ENCODE peak calls at places on chromosomes 6 and 20, in seven cellular contexts. X, J, U, F, M, D and G are unnamed samples.

GRCh38 chr6:148414836-148415235 is 72.2 kb downstream of the SASH1 start:
- DNase-seq in X (no peak), J (peak), U (no peak), F (peak), M (no peak), D (no peak), G (no peak)

GRCh38 chr6:147970970-147971369 is 371.7 kb upstream of the SASH1 start:
- DNase-seq in X (peak), J (peak), U (no peak), F (no peak), M (no peak), D (no peak), G (no peak)

GRCh38 chr20:31712564-31713311 is 9.9 kb downstream of the BCL2L1 start:
- DNase-seq in X (peak), J (peak), U (no peak), F (peak), M (no peak), D (peak), G (no peak)

GRCh38 chr6:136831873-136832562 is 9.6 kb downstream of the PEX7 start:
- DNase-seq in X (no peak), J (no peak), U (no peak), F (no peak), M (no peak), D (no peak), G (no peak)

GRCh38 chr6:55913213-55914195 is 38.1 kb upstream of the BMP5 start:
- DNase-seq in X (peak), J (peak), U (no peak), F (peak), M (no peak), D (no peak), G (no peak)

GRCh38 chr20:21640556-21640955 is 64.9 kb upstream of the PAX1 start:
- DNase-seq in X (peak), J (no peak), U (no peak), F (no peak), M (no peak), D (no peak), G (peak)

GRCh38 chr6:120498711-120499110 is 835.6 kb downstream of the TBC1D32 start:
- DNase-seq in X (peak), J (no peak), U (no peak), F (no peak), M (no peak), D (no peak), G (no peak)

GRCh38 chr6:105609375-105609991 is 206.6 kb upstream of the PREP start:
- DNase-seq in X (no peak), J (peak), U (no peak), F (no peak), M (no peak), D (no peak), G (no peak)

GRCh38 chr6:109241199-109241598 is 141.1 kb downstream of the CD164 start:
- DNase-seq in X (no peak), J (peak), U (no peak), F (peak), M (no peak), D (no peak), G (no peak)

GRCh38 chr6:159169193-159169555 is at the start of gene FNDC1:
- DNase-seq in X (peak), J (no peak), U (no peak), F (no peak), M (peak), D (no peak), G (peak)

GRCh38 chr6:128062882-128063603 is 162.2 kb upstream of the THEMIS start:
- DNase-seq in X (no peak), J (peak), U (no peak), F (peak), M (no peak), D (no peak), G (no peak)

GRCh38 chr6:114342086-114342825 is 567 bp downstream of the HS3ST5 start:
- DNase-seq in X (peak), J (no peak), U (no peak), F (no peak), M (peak), D (no peak), G (peak)

GRCh38 chr20:56431451-56431850 is 19.4 kb downstream of the CASS4 start:
- DNase-seq in X (no peak), J (no peak), U (no peak), F (no peak), M (no peak), D (no peak), G (no peak)

GRCh38 chr6:54491431-54491830 is 183.2 kb downstream of the TINAG start:
- DNase-seq in X (no peak), J (no peak), U (no peak), F (no peak), M (no peak), D (no peak), G (no peak)

GRCh38 chr6:48086187-48086586 is 24.8 kb downstream of the PTCHD4 start:
- DNase-seq in X (no peak), J (no peak), U (no peak), F (no peak), M (no peak), D (no peak), G (no peak)
- TF ChIP-seq CTCF in X (peak), J (peak), U (no peak), F (peak), M (no peak), D (no peak), G (no peak)

GRCh38 chr6:139895205-139895793 is 520.9 kb upstream of the CITED2 start:
- DNase-seq in X (no peak), J (peak), U (no peak), F (peak), M (no peak), D (no peak), G (no peak)
- TF ChIP-seq CTCF in X (no peak), J (peak), U (no peak), F (peak), M (peak), D (no peak), G (no peak)

DNA sequence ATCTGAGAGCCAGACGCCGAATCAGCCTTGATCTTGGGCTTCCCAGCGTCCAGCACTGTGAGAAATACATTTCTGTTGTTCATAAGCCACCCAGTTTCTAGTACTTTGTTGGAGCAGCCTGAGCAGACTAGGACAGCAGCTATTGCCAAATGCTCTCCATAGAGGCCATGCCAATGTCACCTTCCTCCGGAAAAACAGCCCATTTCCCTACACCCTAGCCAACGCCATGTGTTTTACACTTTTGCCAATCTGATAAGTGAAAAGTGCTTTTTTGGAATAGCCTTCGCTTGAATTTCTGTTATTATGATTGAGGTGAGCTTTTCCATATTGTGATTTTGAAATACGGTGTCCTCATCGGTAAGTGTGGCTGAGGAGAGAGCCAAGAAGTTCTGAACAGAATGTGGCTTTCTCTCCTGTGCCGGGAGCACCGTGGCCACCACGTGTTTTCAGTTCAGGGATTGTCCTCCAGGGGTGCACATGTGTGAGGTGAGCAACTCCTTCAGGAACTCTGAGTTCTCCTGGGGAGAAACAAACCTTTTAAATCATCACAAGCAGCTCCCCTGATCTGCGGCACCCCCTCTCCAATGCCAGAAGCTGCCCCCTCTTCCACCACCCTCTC is 35.8 kb downstream of the TAF8 start:
- DNase-seq in X (no peak), J (no peak), U (no peak), F (no peak), M (no peak), D (no peak), G (no peak)
- TF ChIP-seq CTCF in X (peak), J (peak), U (no peak), F (peak), M (peak), D (no peak), G (peak)

DNA sequence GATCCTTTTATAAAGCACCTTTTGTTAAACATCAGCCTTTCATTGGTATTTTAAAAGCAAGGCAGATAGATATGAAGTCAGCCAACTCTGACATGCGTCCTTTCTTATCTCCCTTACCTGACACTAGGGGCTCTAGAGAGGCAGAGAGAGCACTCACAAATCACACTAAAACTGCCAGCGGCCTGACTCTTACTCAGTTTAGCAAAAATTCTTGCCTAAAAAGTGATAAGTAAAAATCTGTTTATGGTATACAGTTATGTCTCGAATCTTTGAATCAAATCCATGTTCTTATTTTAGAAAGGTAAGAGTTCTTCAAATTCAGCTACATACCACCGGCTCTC is 10.4 kb upstream of the TDRD6 start:
- DNase-seq in X (peak), J (no peak), U (no peak), F (no peak), M (no peak), D (no peak), G (no peak)
- TF ChIP-seq CTCF in X (no peak), J (peak), U (no peak), F (peak), M (peak), D (no peak), G (peak)

GRCh38 chr20:45300961-45301360 is 5.7 kb upstream of the RBPJL start:
- DNase-seq in X (peak), J (peak), U (no peak), F (no peak), M (peak), D (no peak), G (peak)
- TF ChIP-seq CTCF in X (peak), J (peak), U (peak), F (peak), M (peak), D (no peak), G (peak)

GRCh38 chr6:50259903-50260302 is 210.2 kb upstream of the DEFB112 start:
- DNase-seq in X (no peak), J (no peak), U (no peak), F (no peak), M (no peak), D (no peak), G (no peak)

GRCh38 chr6:50270427-50270826 is 220.7 kb upstream of the DEFB112 start:
- DNase-seq in X (no peak), J (no peak), U (no peak), F (no peak), M (no peak), D (no peak), G (no peak)

GRCh38 chr6:50264995-50265571 is 215.4 kb upstream of the DEFB112 start:
- DNase-seq in X (peak), J (no peak), U (no peak), F (no peak), M (peak), D (no peak), G (no peak)
- TF ChIP-seq CTCF in X (no peak), J (no peak), U (no peak), F (no peak), M (peak), D (no peak), G (peak)

DNA sequence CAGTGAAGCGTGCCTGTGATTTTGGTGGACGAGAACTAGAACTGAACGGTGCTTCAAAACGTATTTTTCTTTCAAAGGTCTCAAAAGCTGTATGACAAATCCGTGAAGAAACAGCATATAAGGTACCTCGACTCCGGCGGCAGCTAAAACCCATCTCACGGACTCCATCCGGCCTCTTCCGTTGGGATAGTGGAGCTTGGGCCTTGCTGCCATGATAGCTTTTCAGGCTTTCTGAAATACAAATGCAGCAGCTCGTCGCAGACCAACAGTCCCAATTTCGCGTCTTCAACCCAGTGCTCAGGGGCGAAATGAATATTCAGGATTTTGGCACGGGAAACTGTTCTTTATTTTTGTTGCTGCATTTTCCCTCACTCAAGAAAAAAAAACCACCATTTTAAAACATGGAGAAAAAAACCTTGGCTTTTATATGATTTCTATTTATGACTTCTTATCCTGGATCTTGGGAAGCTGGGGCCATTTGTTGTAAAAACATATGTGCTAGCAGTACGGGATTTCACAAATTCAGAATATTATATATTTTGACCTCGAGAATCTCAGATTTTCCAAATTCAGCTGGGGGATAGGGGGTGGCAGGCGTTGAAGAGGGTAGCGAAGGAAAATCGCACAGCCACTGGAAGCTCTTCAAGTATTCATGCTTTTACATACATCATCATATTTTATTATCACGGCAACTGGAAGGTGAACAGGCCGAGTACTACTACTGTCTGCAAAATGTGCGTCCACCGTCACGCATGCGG is 874 bp downstream of the GSTA4 start:
- DNase-seq in X (peak), J (peak), U (no peak), F (peak), M (no peak), D (no peak), G (peak)
- TF ChIP-seq CTCF in X (no peak), J (no peak), U (no peak), F (no peak), M (no peak), D (no peak), G (no peak)

GRCh38 chr20:297098-297924 is at the start of gene ZCCHC3:
- DNase-seq in X (peak), J (peak), U (peak), F (peak), M (peak), D (peak), G (peak)
- TF ChIP-seq CTCF in X (peak), J (no peak), U (no peak), F (no peak), M (peak), D (peak), G (no peak)

GRCh38 chr6:3217286-3217685 is 10.2 kb downstream of the TUBB2B start:
- DNase-seq in X (no peak), J (no peak), U (no peak), F (no peak), M (no peak), D (no peak), G (no peak)

GRCh38 chr6:3221579-3221978 is 5.9 kb downstream of the TUBB2B start:
- DNase-seq in X (no peak), J (no peak), U (no peak), F (no peak), M (no peak), D (no peak), G (no peak)

GRCh38 chr6:3218266-3218665 is 9.2 kb downstream of the TUBB2B start:
- DNase-seq in X (no peak), J (no peak), U (no peak), F (no peak), M (no peak), D (no peak), G (no peak)

GRCh38 chr6:3222506-3223038 is 4.9 kb downstream of the TUBB2B start:
- DNase-seq in X (no peak), J (no peak), U (no peak), F (no peak), M (no peak), D (no peak), G (no peak)

DNA sequence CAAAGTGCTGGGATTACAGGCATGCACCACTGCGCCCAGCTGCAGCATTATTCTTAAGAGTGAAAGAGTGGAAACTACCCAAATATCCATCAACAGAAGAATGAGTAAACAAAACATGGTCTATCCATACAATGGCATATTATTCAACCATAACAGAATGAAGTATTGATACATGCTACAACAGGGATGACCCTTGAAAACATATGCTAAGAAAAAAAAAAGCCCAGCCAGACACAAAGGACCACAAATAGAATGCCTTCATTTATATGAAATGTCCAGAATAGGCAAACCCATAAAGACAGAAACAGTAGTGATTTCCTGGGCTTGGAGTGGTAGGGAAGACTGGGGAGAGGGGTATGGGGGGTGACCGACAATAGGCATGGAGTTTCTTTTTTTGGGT is 7.1 kb downstream of the TUBB2B start:
- DNase-seq in X (no peak), J (no peak), U (no peak), F (no peak), M (no peak), D (no peak), G (no peak)
- TF ChIP-seq CTCF in X (no peak), J (no peak), U (no peak), F (no peak), M (no peak), D (no peak), G (no peak)

DNA sequence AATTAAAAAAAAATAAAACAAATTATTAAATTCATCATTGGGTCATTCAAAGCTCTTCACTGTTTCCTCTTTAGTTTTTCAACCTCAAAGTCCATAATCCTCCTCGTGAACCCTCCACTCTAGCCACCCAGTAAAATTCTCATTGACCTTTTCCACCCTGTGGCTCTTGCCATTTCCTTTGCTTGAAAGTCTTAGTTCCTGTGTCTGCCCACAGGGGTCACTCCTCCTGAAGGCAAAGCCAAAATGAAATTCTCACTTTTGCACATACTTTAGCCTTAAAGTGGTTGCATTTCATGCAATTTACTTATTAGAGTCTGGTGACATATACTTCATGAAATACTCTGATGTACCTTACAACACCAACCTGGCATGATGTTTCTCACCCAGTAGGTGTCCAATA is 263.7 kb downstream of the BMP2 start:
- DNase-seq in X (no peak), J (no peak), U (no peak), F (peak), M (no peak), D (no peak), G (no peak)
- TF ChIP-seq CTCF in X (peak), J (peak), U (no peak), F (peak), M (peak), D (no peak), G (no peak)